ENCODE peak calls at places on chromosomes 16 and 17, in nine cellular contexts. C is cardiac muscle cell; P is HL-60; V is MM.1S; Q is A549; K is upper lobe of right lung; Y is CD8-positive, alpha-beta T cell; E is H1; F is fibroblast of lung. I is an unnamed sample.

GRCh38 chr16:4800290-4801041 is 2.0 kb downstream of the ROGDI start:
- DNase-seq in V (no peak), F (no peak), P (peak), C (no peak), E (no peak), Q (no peak), Y (no peak), K (peak), I (peak)

GRCh38 chr17:28900986-28901726 is 1.7 kb downstream of the DHRS13 start:
- DNase-seq in F (no peak), P (no peak), K (peak), Y (no peak), V (no peak), Q (no peak), C (no peak), E (no peak), I (no peak)

GRCh38 chr17:1783834-1784611 is 22.2 kb downstream of the SERPINF1 start:
- DNase-seq in Y (no peak), Q (peak), E (no peak), F (peak), K (peak), P (no peak), C (peak), V (peak), I (no peak)

GRCh38 chr16:10971560-10971961 is 27.2 kb downstream of the CLEC16A start:
- DNase-seq in V (peak), P (no peak), Y (no peak), Q (peak), E (no peak), C (peak), K (no peak), F (peak), I (no peak)

GRCh38 chr17:57377094-57377493 is 120.8 kb downstream of the MSI2 start:
- DNase-seq in Q (peak), K (no peak), P (no peak), C (no peak), V (no peak), F (no peak), E (no peak), Y (no peak), I (no peak)

GRCh38 chr16:49575352-49576172 is 202.0 kb downstream of the C16orf78 start:
- DNase-seq in F (no peak), E (no peak), C (peak), K (no peak), V (peak), P (no peak), Y (no peak), Q (no peak), I (peak)

GRCh38 chr16:73154063-73154870 is 106.3 kb upstream of the ZFHX3 start:
- DNase-seq in E (no peak), F (peak), C (peak), K (peak), Y (no peak), Q (no peak), V (no peak), P (peak), I (no peak)

GRCh38 chr17:18974407-18975149 is 22.6 kb downstream of the SLC5A10 start:
- DNase-seq in C (no peak), Y (no peak), F (peak), P (no peak), V (no peak), Q (no peak), E (no peak), K (no peak), I (no peak)

GRCh38 chr17:27572665-27573064 is 58.3 kb upstream of the LGALS9 start:
- DNase-seq in F (peak), Y (no peak), Q (no peak), K (no peak), P (no peak), V (no peak), C (no peak), E (no peak), I (no peak)

GRCh38 chr16:87325480-87325879 is 8.3 kb upstream of the C16orf95 start:
- DNase-seq in C (no peak), P (no peak), Y (no peak), F (no peak), V (no peak), Q (no peak), K (no peak), E (no peak), I (no peak)

GRCh38 chr16:67482260-67482924 is 955 bp downstream of the AGRP start:
- DNase-seq in F (no peak), C (no peak), Q (no peak), V (no peak), E (no peak), K (no peak), Y (no peak), P (no peak), I (no peak)

GRCh38 chr17:47945529-47946508 is 4.4 kb downstream of the PNPO start:
- DNase-seq in Q (no peak), K (no peak), V (no peak), Y (no peak), F (no peak), P (no peak), E (no peak), C (no peak), I (no peak)

GRCh38 chr16:4081577-4082021 is 34.6 kb downstream of the ADCY9 start:
- DNase-seq in K (no peak), E (no peak), V (no peak), F (peak), Y (peak), Q (no peak), C (no peak), P (no peak), I (no peak)

GRCh38 chr17:79469646-79470045 is 141.2 kb downstream of the RBFOX3 start:
- DNase-seq in P (no peak), C (no peak), V (no peak), Y (no peak), K (no peak), F (no peak), Q (no peak), E (no peak), I (no peak)
- TF ChIP-seq CTCF in P (no peak), C (no peak), V (no peak), Y (no peak), K (no peak), F (no peak), Q (no peak), E (no peak), I (no peak)

DNA sequence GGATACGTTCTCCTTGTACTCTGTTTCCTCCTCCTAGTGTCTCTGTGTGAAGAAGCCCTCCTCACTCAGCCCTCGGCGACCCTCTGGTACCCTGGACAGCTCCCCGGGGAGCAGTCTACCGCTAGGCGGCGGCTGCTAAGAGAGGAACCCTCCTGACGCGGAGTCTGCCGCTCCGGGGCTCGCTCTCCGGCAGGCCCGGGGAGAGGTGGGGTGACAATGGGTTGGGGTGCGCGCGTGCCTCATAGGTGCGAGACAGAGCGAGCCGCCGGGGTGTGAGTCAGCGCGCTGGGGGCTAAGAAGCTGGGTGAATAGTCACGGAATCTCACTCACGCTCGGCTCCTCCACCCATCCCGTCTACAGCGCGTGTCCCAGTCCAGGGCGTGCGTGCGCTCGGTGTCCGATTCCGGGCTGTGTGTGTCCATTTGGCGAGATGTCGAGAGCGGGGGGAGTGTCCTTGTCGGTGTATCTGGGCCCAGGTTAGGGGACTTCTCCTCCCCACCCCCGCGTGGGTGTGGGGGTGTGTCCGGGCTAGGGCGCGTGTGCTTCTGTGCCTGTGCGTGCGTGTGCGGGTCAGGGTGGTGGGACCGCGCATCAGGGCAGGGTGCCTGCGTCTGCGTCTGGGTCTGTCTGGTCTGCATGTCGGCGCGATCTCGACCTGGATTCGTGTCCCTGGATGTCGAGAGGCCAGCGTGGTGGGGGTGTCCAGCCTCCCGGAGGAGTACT is 578 bp upstream of the HS3ST2 start:
- DNase-seq in Y (no peak), F (peak), C (peak), K (peak), P (peak), E (peak), Q (no peak), V (no peak), I (no peak)
- H3K4me3 ChIP-seq in Y (no peak), F (no peak), C (peak), K (peak), P (no peak), E (peak), Q (no peak), V (no peak), I (no peak)

GRCh38 chr16:827513-827912 is 27.0 kb upstream of the GNG13 start:
- DNase-seq in Q (no peak), P (no peak), F (no peak), K (no peak), V (no peak), C (no peak), E (no peak), Y (no peak), I (no peak)
- TF ChIP-seq CTCF in Q (no peak), P (no peak), F (no peak), K (no peak), V (no peak), C (no peak), E (no peak), Y (no peak), I (no peak)

DNA sequence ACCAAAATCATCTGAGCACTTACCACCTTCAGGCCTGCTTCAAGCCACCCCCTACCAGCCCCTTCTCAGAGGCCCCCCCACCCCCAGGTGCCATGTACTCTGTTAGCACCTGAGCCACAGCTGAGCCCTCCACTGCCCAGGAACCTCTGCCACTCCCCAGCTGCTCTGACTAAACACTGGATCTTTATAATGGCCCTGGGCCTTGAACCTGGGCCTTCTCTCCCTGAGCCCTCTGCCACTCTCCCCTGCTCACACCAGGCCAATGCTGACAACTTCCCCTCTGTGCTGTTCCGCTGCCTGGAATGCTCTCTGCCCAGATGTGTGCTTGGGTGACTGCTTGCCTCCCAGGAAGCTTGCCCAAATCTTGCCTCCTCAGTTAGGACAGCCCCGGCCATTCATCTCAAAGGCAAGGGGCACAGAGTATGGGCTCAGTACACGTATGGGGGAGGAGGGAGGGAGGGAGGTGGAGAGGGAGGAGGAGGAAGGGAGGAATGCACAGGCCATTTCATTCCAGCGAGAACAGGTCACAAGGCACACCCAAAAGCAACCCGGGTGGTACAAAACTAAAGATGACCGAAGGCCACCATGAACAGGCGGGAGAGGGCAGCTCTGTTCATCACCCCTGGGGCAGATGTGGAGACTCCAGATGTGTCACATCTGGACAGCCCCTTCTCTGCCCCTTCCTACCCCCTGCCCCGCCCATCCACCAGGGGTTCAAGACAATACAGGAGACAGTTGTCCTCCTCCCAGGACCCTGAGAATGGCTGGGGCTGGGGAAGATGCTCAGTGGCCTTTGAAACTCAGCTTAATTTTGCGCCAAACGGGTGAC is 15.3 kb upstream of the TNFRSF13B start:
- DNase-seq in F (no peak), C (no peak), Q (no peak), Y (no peak), V (peak), P (no peak), E (no peak), K (no peak), I (no peak)
- H3K4me3 ChIP-seq in F (no peak), C (no peak), Q (no peak), Y (no peak), V (peak), P (no peak), E (no peak), K (no peak), I (no peak)

GRCh38 chr16:76665571-76666275 is 388.5 kb downstream of the CNTNAP4 start:
- DNase-seq in F (no peak), Q (no peak), V (no peak), C (no peak), K (no peak), P (no peak), E (no peak), Y (no peak), I (no peak)
- TF ChIP-seq CTCF in F (no peak), Q (no peak), V (no peak), C (no peak), K (no peak), P (no peak), E (no peak), Y (no peak), I (no peak)

DNA sequence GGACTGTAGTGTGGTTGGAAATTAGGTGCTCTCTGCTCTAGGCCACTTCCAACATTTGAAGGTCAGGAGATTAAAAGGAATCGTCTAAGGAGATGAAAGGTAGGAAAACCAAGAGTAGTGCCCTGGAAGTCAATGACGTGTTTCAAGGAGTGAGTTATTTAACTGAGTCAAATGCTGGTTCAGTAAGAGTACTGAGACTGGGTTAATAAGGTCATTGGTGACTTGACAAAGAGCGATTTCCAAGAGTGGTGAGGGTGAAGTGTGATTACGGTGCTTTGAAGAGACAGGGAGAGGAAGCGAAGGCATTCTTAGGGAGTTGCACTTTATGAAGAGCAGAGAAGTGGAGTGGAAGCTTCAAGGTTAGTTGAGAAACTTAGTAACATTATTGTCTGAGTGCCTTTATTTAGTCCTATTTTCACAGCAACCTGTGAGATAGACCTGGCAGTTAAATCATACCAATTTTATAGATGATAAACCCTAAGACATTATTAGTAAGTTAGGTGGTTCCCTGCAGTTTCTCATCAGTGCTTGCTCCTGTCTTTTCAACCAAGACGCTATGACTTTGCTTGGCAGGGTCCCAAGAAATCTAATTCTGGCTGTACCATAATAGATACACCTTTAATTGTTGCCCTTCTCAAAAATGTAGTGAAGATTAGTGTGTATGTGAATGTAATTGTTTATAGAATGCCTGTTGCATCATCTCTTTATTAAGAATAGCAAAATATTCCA is 5.9 kb downstream of the ZNF207 start:
- DNase-seq in K (no peak), P (no peak), F (peak), Y (no peak), V (no peak), E (no peak), Q (no peak), C (peak), I (no peak)
- H3K4me3 ChIP-seq in K (peak), P (no peak), F (peak), Y (no peak), V (no peak), E (no peak), Q (no peak), C (no peak), I (no peak)

I was measured in GM12864.